ENCODE peak calls at places on chromosome 2, in four cellular contexts. One of them, this sample, is unnamed. For H3K9me3, the result is how much of the 10 kb centered on the place peaks cover.

GRCh38 chr2:28360742-28361293 is 31.8 kb upstream of the FOSL2 start:
- DNase-seq in endodermal cell: peak
- DNase-seq in stomach: no peak
- DNase-seq in upper lobe of left lung: peak
- DNase-seq in this sample: no peak

GRCh38 chr2:36493221-36493620 is 104.7 kb downstream of the FEZ2 start:
- DNase-seq in upper lobe of left lung: no peak
- DNase-seq in endodermal cell: no peak
- DNase-seq in stomach: no peak
- DNase-seq in this sample: no peak

GRCh38 chr2:193841389-193842150 is 1646.8 kb upstream of the TMEFF2 start:
- DNase-seq in upper lobe of left lung: no peak
- DNase-seq in stomach: no peak
- DNase-seq in endodermal cell: no peak
- DNase-seq in this sample: no peak

GRCh38 chr2:201633862-201634261 is 9.4 kb downstream of the TMEM237 start:
- DNase-seq in endodermal cell: no peak
- DNase-seq in upper lobe of left lung: no peak
- DNase-seq in stomach: no peak
- DNase-seq in this sample: no peak

GRCh38 chr2:221994926-221995325 is 303.9 kb downstream of the PAX3 start:
- DNase-seq in stomach: no peak
- DNase-seq in endodermal cell: no peak
- DNase-seq in upper lobe of left lung: no peak
- DNase-seq in this sample: no peak

GRCh38 chr2:237156131-237156856 is 70.6 kb downstream of the COPS8 start:
- DNase-seq in upper lobe of left lung: no peak
- DNase-seq in stomach: no peak
- DNase-seq in endodermal cell: no peak
- DNase-seq in this sample: no peak

GRCh38 chr2:158458617-158458920 is 1.8 kb downstream of the PKP4 start:
- DNase-seq in endodermal cell: no peak
- DNase-seq in stomach: no peak
- DNase-seq in upper lobe of left lung: no peak
- DNase-seq in this sample: no peak

GRCh38 chr2:108324531-108325256 is 36.0 kb downstream of the SULT1C2 start:
- DNase-seq in upper lobe of left lung: no peak
- DNase-seq in endodermal cell: no peak
- DNase-seq in stomach: no peak
- DNase-seq in this sample: no peak

GRCh38 chr2:232142049-232142448 is 180.5 kb downstream of the DIS3L2 start:
- DNase-seq in endodermal cell: peak
- DNase-seq in stomach: no peak
- DNase-seq in upper lobe of left lung: no peak
- DNase-seq in this sample: no peak

GRCh38 chr2:30213326-30213725 is 18.0 kb upstream of the LBH start:
- DNase-seq in endodermal cell: no peak
- DNase-seq in stomach: peak
- DNase-seq in upper lobe of left lung: no peak
- DNase-seq in this sample: no peak

GRCh38 chr2:12014088-12014960 is 267.9 kb downstream of the LPIN1 start:
- DNase-seq in stomach: no peak
- DNase-seq in endodermal cell: no peak
- DNase-seq in upper lobe of left lung: peak
- DNase-seq in this sample: no peak

GRCh38 chr2:7812231-7812995 is 869.4 kb upstream of the ID2 start:
- DNase-seq in stomach: no peak
- DNase-seq in endodermal cell: no peak
- DNase-seq in upper lobe of left lung: no peak
- DNase-seq in this sample: no peak

GRCh38 chr2:137165968-137166367 is 400.6 kb downstream of the THSD7B start:
- DNase-seq in endodermal cell: no peak
- DNase-seq in upper lobe of left lung: no peak
- DNase-seq in stomach: no peak
- DNase-seq in this sample: no peak

GRCh38 chr2:181305151-181306123 is 151.7 kb upstream of the ITGA4 start:
- DNase-seq in upper lobe of left lung: no peak
- DNase-seq in endodermal cell: peak
- DNase-seq in stomach: no peak
- DNase-seq in this sample: peak

GRCh38 chr2:42964444-42965081 is 172.2 kb upstream of the HAAO start:
- DNase-seq in endodermal cell: peak
- DNase-seq in upper lobe of left lung: peak
- DNase-seq in stomach: no peak
- DNase-seq in this sample: no peak

GRCh38 chr2:223865907-223866508 is 28.6 kb upstream of the AP1S3 start:
- DNase-seq in stomach: no peak
- DNase-seq in endodermal cell: no peak
- DNase-seq in upper lobe of left lung: no peak
- DNase-seq in this sample: no peak

GRCh38 chr2:219032051-219032745 is 9.1 kb downstream of the CFAP65 start:
- DNase-seq in stomach: no peak
- DNase-seq in upper lobe of left lung: no peak
- DNase-seq in endodermal cell: no peak
- DNase-seq in this sample: no peak

GRCh38 chr2:174342600-174343342 is 8.0 kb downstream of the SP9 start:
- DNase-seq in upper lobe of left lung: no peak
- DNase-seq in endodermal cell: peak
- DNase-seq in stomach: no peak
- DNase-seq in this sample: no peak

GRCh38 chr2:46241344-46241743 is 55.9 kb upstream of the EPAS1 start:
- DNase-seq in upper lobe of left lung: no peak
- DNase-seq in stomach: no peak
- DNase-seq in endodermal cell: no peak
- DNase-seq in this sample: no peak

GRCh38 chr2:84906900-84907714 is 1.7 kb downstream of the TMSB10 start:
- DNase-seq in endodermal cell: peak
- DNase-seq in stomach: no peak
- DNase-seq in upper lobe of left lung: peak
- DNase-seq in this sample: peak

GRCh38 chr2:179805001-179805400 is 56.4 kb downstream of the ZNF385B start:
- DNase-seq in endodermal cell: no peak
- DNase-seq in upper lobe of left lung: no peak
- DNase-seq in stomach: no peak
- DNase-seq in this sample: no peak

GRCh38 chr2:226048625-226049024 is 649.1 kb downstream of the NYAP2 start:
- DNase-seq in endodermal cell: no peak
- DNase-seq in stomach: no peak
- DNase-seq in upper lobe of left lung: no peak
- DNase-seq in this sample: no peak

GRCh38 chr2:133574620-133575019 is 6.4 kb upstream of the NCKAP5 start:
- DNase-seq in endodermal cell: no peak
- DNase-seq in upper lobe of left lung: no peak
- DNase-seq in stomach: no peak
- DNase-seq in this sample: no peak

GRCh38 chr2:232385660-232386489 is 7.3 kb downstream of the ALPP start:
- DNase-seq in endodermal cell: no peak
- DNase-seq in upper lobe of left lung: peak
- DNase-seq in stomach: no peak
- DNase-seq in this sample: no peak

GRCh38 chr2:231181848-231182247 is 16.6 kb upstream of the ARMC9 start:
- DNase-seq in stomach: peak
- DNase-seq in endodermal cell: peak
- DNase-seq in upper lobe of left lung: peak
- DNase-seq in this sample: no peak

GRCh38 chr2:226730487-226730886 is 69.1 kb downstream of the IRS1 start:
- DNase-seq in upper lobe of left lung: no peak
- DNase-seq in endodermal cell: peak
- DNase-seq in stomach: no peak
- DNase-seq in this sample: no peak

GRCh38 chr2:79219383-79219988 is 59.9 kb upstream of the REG3A start:
- DNase-seq in stomach: peak
- DNase-seq in endodermal cell: peak
- DNase-seq in upper lobe of left lung: no peak
- DNase-seq in this sample: no peak

GRCh38 chr2:105766300-105766866 is 21.7 kb downstream of the NCK2 start:
- DNase-seq in upper lobe of left lung: no peak
- DNase-seq in endodermal cell: no peak
- DNase-seq in stomach: no peak
- DNase-seq in this sample: no peak

GRCh38 chr2:134513468-134513810 is 205.4 kb downstream of the TMEM163 start:
- DNase-seq in stomach: no peak
- DNase-seq in upper lobe of left lung: no peak
- DNase-seq in endodermal cell: no peak
- DNase-seq in this sample: no peak

GRCh38 chr2:23419171-23420090 is 34.5 kb downstream of the KLHL29 start:
- DNase-seq in upper lobe of left lung: no peak
- DNase-seq in endodermal cell: no peak
- DNase-seq in stomach: peak
- DNase-seq in this sample: no peak

GRCh38 chr2:234251326-234252271 is 201.1 kb downstream of the SPP2 start:
- DNase-seq in stomach: no peak
- DNase-seq in upper lobe of left lung: no peak
- DNase-seq in endodermal cell: no peak
- DNase-seq in this sample: no peak

GRCh38 chr2:72897785-72898184 is 10.6 kb downstream of the SPR start:
- DNase-seq in upper lobe of left lung: no peak
- DNase-seq in stomach: no peak
- DNase-seq in endodermal cell: no peak
- DNase-seq in this sample: no peak

GRCh38 chr2:102030855-102031527 is 39.2 kb downstream of the IL1R2 start:
- DNase-seq in endodermal cell: no peak
- DNase-seq in stomach: no peak
- DNase-seq in upper lobe of left lung: no peak
- DNase-seq in this sample: no peak

GRCh38 chr2:239979243-239980023 is 45.7 kb downstream of the NDUFA10 start:
- DNase-seq in upper lobe of left lung: no peak
- DNase-seq in stomach: no peak
- DNase-seq in endodermal cell: peak
- DNase-seq in this sample: no peak
- TF ChIP-seq CTCF in upper lobe of left lung: no peak
- TF ChIP-seq CTCF in stomach: no peak
- TF ChIP-seq CTCF in endodermal cell: peak
- TF ChIP-seq CTCF in this sample: no peak

GRCh38 chr2:69612707-69613106 is 30.8 kb downstream of the AAK1 start:
- DNase-seq in upper lobe of left lung: no peak
- DNase-seq in endodermal cell: no peak
- DNase-seq in stomach: no peak
- DNase-seq in this sample: no peak
- H3K9me3 ChIP-seq in upper lobe of left lung: under half
- H3K9me3 ChIP-seq in endodermal cell: under half
- H3K9me3 ChIP-seq in stomach: under half
- H3K9me3 ChIP-seq in this sample: under half

GRCh38 chr2:130920417-130921030 is 83.8 kb downstream of the ARHGEF4 start:
- DNase-seq in endodermal cell: peak
- DNase-seq in upper lobe of left lung: no peak
- DNase-seq in stomach: peak
- DNase-seq in this sample: peak
- H3K27ac ChIP-seq in endodermal cell: no peak
- H3K27ac ChIP-seq in upper lobe of left lung: no peak
- H3K27ac ChIP-seq in stomach: no peak
- H3K27ac ChIP-seq in this sample: no peak

GRCh38 chr2:2405780-2406179 is 74.7 kb upstream of the MYT1L start:
- DNase-seq in upper lobe of left lung: no peak
- DNase-seq in endodermal cell: no peak
- DNase-seq in stomach: no peak
- DNase-seq in this sample: no peak
- TF ChIP-seq CTCF in upper lobe of left lung: no peak
- TF ChIP-seq CTCF in endodermal cell: no peak
- TF ChIP-seq CTCF in stomach: no peak
- TF ChIP-seq CTCF in this sample: no peak

GRCh38 chr2:239830718-239831271 is 194.3 kb downstream of the NDUFA10 start:
- DNase-seq in stomach: peak
- DNase-seq in endodermal cell: peak
- DNase-seq in upper lobe of left lung: no peak
- DNase-seq in this sample: no peak

GRCh38 chr2:239827511-239827865 is 197.7 kb downstream of the NDUFA10 start:
- DNase-seq in endodermal cell: no peak
- DNase-seq in stomach: peak
- DNase-seq in upper lobe of left lung: no peak
- DNase-seq in this sample: no peak

GRCh38 chr2:239828192-239828972 is 196.8 kb downstream of the NDUFA10 start:
- DNase-seq in stomach: peak
- DNase-seq in upper lobe of left lung: no peak
- DNase-seq in endodermal cell: peak
- DNase-seq in this sample: no peak

GRCh38 chr2:239830066-239830717 is 194.9 kb downstream of the NDUFA10 start:
- DNase-seq in upper lobe of left lung: no peak
- DNase-seq in stomach: peak
- DNase-seq in endodermal cell: peak
- DNase-seq in this sample: no peak

DNA sequence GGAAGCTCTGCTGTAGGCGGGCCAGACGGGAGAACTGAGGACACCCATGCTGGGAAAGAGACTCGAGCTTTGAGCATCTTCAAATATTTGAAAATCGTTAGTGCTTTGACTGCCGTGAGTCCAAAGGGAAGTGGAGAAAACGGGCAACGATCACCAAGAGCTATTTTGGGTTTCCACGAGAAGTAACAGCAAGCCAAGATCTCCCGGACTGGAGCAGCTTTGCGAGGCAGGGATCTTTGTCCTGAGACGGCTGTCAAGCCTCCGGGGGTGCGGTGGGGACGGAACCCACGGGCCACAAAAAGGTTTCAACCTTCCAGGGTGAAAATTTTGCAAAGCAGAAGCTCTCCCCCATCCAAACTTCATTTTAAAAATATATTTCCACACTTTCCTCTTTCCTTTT is 195.8 kb downstream of the NDUFA10 start:
- DNase-seq in stomach: peak
- DNase-seq in upper lobe of left lung: no peak
- DNase-seq in endodermal cell: peak
- DNase-seq in this sample: no peak
- H3K9me3 ChIP-seq in stomach: under half
- H3K9me3 ChIP-seq in upper lobe of left lung: under half
- H3K9me3 ChIP-seq in endodermal cell: under half
- H3K9me3 ChIP-seq in this sample: under half

This sample was measured in CD4-positive, alpha-beta T cell.